ENCODE peak calls at places on chromosomes 4 and X, in eight cellular contexts. M is activated B cell treated with CpG ODN at 0.5 μM for 24 hours, N is H1, D is fibroblast of lung, P is brain microvascular endothelial cell, B is neural crest cell, K is ascending aorta, E is K562. J is an unnamed sample.

GRCh38 chr4:5953003-5953951 is 60.4 kb upstream of the CRMP1 start:
- DNase-seq in M (no peak), N (no peak), D (no peak), P (no peak), B (no peak), K (no peak), E (no peak), J (no peak)

GRCh38 chr4:2812600-2812932 is 19.7 kb downstream of the SH3BP2 start:
- DNase-seq in M (no peak), N (no peak), D (no peak), P (no peak), B (no peak), K (no peak), E (no peak), J (no peak)

GRCh38 chr4:54231419-54232150 is 2.5 kb downstream of the PDGFRA start:
- DNase-seq in M (no peak), N (no peak), D (peak), P (peak), B (no peak), K (peak), E (no peak), J (no peak)

GRCh38 chr4:151730003-151730559 is 30.7 kb downstream of the GATB start:
- DNase-seq in M (no peak), N (no peak), D (peak), P (no peak), B (no peak), K (no peak), E (peak), J (no peak)

GRCh38 chrX:133921764-133922389 is 63.5 kb downstream of the GPC3 start:
- DNase-seq in M (peak), N (peak), D (no peak), P (peak), B (peak), K (no peak), E (peak), J (peak)

GRCh38 chr4:74768857-74769525 is 25.3 kb downstream of the BTC start:
- DNase-seq in M (no peak), N (no peak), D (peak), P (peak), B (no peak), K (no peak), E (no peak), J (no peak)

GRCh38 chr4:168509786-168510185 is 12.9 kb downstream of the PALLD start:
- DNase-seq in M (no peak), N (no peak), D (peak), P (peak), B (no peak), K (no peak), E (no peak), J (peak)

GRCh38 chr4:2289955-2290333 is 28.0 kb upstream of the MXD4 start:
- DNase-seq in M (peak), N (no peak), D (no peak), P (no peak), B (no peak), K (peak), E (no peak), J (no peak)

GRCh38 chrX:130224810-130225209 is 43.9 kb downstream of the ZNF280C start:
- DNase-seq in M (no peak), N (no peak), D (no peak), P (no peak), B (no peak), K (no peak), E (no peak), J (no peak)

GRCh38 chrX:53481093-53481492 is 46.9 kb upstream of the HSD17B10 start:
- DNase-seq in M (no peak), N (no peak), D (no peak), P (no peak), B (no peak), K (no peak), E (peak), J (peak)

GRCh38 chrX:68693481-68694410 is 46.3 kb downstream of the STARD8 start:
- DNase-seq in M (no peak), N (no peak), D (peak), P (no peak), B (peak), K (peak), E (peak), J (peak)

GRCh38 chr4:26161030-26161824 is 159.6 kb upstream of the RBPJ start:
- DNase-seq in M (no peak), N (no peak), D (no peak), P (no peak), B (peak), K (no peak), E (peak), J (peak)

GRCh38 chrX:44943007-44943406 is 70.0 kb downstream of the KDM6A start:
- DNase-seq in M (no peak), N (no peak), D (no peak), P (no peak), B (no peak), K (no peak), E (no peak), J (no peak)

GRCh38 chrX:44947995-44948394 is 75.0 kb downstream of the KDM6A start:
- DNase-seq in M (no peak), N (no peak), D (no peak), P (no peak), B (no peak), K (no peak), E (no peak), J (no peak)

GRCh38 chrX:44946771-44947170 is 73.8 kb downstream of the KDM6A start:
- DNase-seq in M (no peak), N (no peak), D (peak), P (peak), B (no peak), K (no peak), E (no peak), J (no peak)

GRCh38 chrX:44944894-44945293 is 71.9 kb downstream of the KDM6A start:
- DNase-seq in M (no peak), N (no peak), D (no peak), P (no peak), B (no peak), K (no peak), E (no peak), J (no peak)

GRCh38 chrX:44945736-44946135 is 72.7 kb downstream of the KDM6A start:
- DNase-seq in M (no peak), N (no peak), D (no peak), P (no peak), B (no peak), K (no peak), E (peak), J (peak)
- TF ChIP-seq CTCF in M (no peak), N (peak), D (no peak), P (peak), B (no peak), K (no peak), E (no peak), J (no peak)

DNA sequence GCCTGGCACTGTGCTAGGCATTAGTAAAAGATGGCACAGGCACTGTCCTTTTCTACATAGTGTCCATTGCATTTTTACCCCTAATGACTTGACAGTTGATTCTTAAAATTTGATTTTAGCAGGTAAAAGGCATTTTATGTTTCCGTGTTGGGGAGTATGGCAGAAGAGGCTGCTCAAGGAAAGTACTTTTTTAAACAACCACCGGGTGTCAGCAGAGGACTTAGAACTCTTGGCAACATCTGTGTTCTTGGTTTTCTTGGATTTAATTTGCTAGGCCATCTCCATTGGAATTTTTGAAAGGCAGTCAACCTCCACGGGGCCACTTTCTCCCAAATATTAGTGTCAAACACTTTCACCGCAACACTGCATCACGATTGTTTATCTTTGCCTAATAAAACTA is 102.9 kb downstream of the TSPAN7 start:
- DNase-seq in M (no peak), N (no peak), D (peak), P (peak), B (peak), K (no peak), E (peak), J (peak)
- TF ChIP-seq CTCF in M (no peak), N (peak), D (peak), P (peak), B (peak), K (peak), E (peak), J (peak)

GRCh38 chr4:77203380-77204197 is 46.6 kb downstream of the CCNG2 start:
- DNase-seq in M (peak), N (peak), D (peak), P (peak), B (peak), K (peak), E (peak), J (peak)
- TF ChIP-seq CTCF in M (peak), N (peak), D (peak), P (peak), B (peak), K (peak), E (peak), J (peak)

DNA sequence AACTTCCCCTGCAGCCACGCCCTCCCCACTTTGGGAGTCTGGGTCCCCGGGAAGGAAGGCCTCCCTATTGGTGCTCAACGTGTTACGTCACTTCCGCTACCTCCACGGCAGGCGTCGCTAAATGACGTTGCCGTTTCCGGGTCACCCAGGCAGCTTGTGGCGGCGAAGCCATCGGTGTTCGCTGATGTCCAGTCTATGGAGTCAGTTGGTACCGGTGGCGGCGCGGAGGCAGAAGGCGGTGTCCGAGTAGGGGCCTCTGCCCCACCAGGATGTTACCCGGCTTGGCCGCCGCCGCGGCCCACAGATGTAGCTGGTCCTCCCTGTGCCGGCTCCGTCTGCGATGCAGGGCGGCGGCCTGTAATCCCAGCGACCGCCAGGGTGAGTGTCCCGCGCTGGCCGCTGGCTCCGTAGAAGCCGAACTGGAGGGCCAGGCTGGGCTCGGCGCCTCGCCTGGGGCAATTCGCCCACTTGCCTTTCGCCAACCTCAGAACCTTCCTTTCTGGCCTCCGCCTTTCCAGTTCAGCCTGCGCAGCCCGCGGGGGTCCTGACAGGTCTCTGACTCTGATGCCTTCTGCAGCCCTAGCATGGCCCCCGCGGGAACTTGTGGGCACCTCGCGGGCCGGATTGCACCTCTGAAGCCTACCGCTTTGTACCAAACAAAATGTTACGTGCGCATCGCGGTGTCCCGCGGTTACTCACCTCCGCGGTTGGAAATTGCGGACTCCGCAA is at the start of gene SLC30A9:
- DNase-seq in M (peak), N (peak), D (peak), P (peak), B (peak), K (peak), E (peak), J (peak)
- TF ChIP-seq CTCF in M (no peak), N (peak), D (peak), P (peak), B (peak), K (peak), E (peak), J (peak)

GRCh38 chr4:149371021-149371420 is 444.6 kb downstream of the IQCM start:
- DNase-seq in M (no peak), N (peak), D (peak), P (peak), B (no peak), K (no peak), E (peak), J (no peak)
- TF ChIP-seq CTCF in M (no peak), N (peak), D (peak), P (peak), B (peak), K (peak), E (no peak), J (no peak)

GRCh38 chrX:103531002-103531401 is 11.7 kb upstream of the RAB40A start:
- DNase-seq in M (no peak), N (no peak), D (peak), P (peak), B (no peak), K (no peak), E (no peak), J (no peak)

GRCh38 chrX:103530540-103530939 is 11.3 kb upstream of the RAB40A start:
- DNase-seq in M (no peak), N (no peak), D (peak), P (no peak), B (no peak), K (no peak), E (no peak), J (no peak)

GRCh38 chrX:103536071-103536470 is 16.8 kb upstream of the RAB40A start:
- DNase-seq in M (no peak), N (no peak), D (peak), P (no peak), B (no peak), K (no peak), E (no peak), J (no peak)

GRCh38 chrX:103535206-103535605 is 15.9 kb upstream of the RAB40A start:
- DNase-seq in M (no peak), N (no peak), D (no peak), P (no peak), B (no peak), K (no peak), E (no peak), J (no peak)

GRCh38 chrX:103533428-103534216 is 14.3 kb upstream of the RAB40A start:
- DNase-seq in M (peak), N (peak), D (peak), P (peak), B (peak), K (peak), E (peak), J (peak)
- TF ChIP-seq CTCF in M (no peak), N (peak), D (peak), P (peak), B (peak), K (peak), E (peak), J (peak)

DNA sequence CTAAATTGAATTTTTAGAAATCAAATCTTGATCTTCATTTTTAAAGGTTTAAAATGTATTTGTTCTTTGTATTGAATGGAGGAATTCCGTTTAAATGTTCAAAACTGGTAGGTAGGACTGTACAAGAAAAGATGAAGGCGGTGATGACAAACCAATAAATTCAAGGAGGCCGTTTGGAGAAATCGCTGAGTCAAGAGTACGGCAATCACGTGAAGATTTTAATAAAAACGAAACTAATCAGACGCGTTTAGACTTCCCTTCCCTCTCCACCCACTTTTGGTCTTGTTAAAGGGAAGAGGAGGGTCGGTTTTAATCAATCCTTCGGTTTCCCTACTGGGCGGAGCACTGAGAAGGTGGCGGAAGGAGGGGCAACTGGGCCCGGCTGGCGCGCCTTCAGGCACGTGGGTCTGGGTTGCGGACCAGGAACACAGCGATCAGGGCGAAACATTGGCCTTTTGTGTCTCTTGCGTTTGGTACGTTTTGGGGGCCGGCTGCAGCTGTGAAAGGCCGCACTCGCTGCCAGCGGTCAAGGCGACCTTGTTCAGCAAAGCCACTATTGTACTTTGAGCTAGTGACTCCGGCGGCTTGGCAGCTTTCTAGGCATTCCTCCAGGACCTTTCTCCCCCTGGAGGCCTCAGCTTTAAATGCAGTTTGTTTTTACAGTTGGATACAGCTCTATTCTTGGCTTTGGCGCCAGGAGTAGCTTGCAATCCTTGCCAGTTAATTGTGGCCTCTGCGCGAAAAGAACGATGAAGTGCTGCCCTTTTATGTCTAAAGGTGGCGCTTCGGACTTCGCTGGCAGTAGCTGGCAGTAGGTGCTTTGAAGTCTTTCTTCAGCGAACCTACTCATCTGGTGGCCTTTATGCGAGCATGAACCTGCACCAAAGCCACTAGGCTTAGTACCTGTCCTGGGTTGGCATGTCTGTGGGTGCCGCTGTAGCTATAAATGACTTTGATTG is 16.7 kb upstream of the LAMP2 start:
- DNase-seq in M (peak), N (peak), D (peak), P (peak), B (peak), K (peak), E (peak), J (peak)
- TF ChIP-seq CTCF in M (no peak), N (peak), D (peak), P (peak), B (peak), K (peak), E (peak), J (peak)